ENCODE peak calls at places on chromosomes 12 and 14, in four cellular contexts. B is GM12891, Y is K562, L is GM12878. I is an unnamed sample.

GRCh38 chr12:45407967-45408743 is 192.3 kb downstream of the ANO6 start:
- DNase-seq in B (no peak), Y (no peak), L (no peak), I (no peak)

GRCh38 chr12:120356567-120357030 is 12.4 kb downstream of the MSI1 start:
- DNase-seq in B (peak; percentile 89), Y (peak; percentile 89), L (peak; percentile 17), I (peak; percentile 50)

GRCh38 chr12:76398106-76398505 is 49.9 kb upstream of the BBS10 start:
- DNase-seq in B (no peak), Y (no peak), L (no peak), I (no peak)

GRCh38 chr12:60174914-60175313 is 579.1 kb downstream of the SLC16A7 start:
- DNase-seq in B (no peak), Y (no peak), L (no peak), I (no peak)

GRCh38 chr12:108194585-108194984 is 65.5 kb downstream of the WSCD2 start:
- DNase-seq in B (no peak), Y (no peak), L (no peak), I (no peak)

GRCh38 chr12:131862600-131862993 is 31.8 kb upstream of the ULK1 start:
- DNase-seq in B (no peak), Y (peak; percentile 23), L (no peak), I (no peak)

GRCh38 chr12:89212339-89212771 is 139.9 kb downstream of the DUSP6 start:
- DNase-seq in B (no peak), Y (no peak), L (no peak), I (no peak)

GRCh38 chr12:63068857-63069442 is 82.1 kb downstream of the AVPR1A start:
- DNase-seq in B (no peak), Y (peak; percentile 69), L (no peak), I (peak; percentile 9)

GRCh38 chr12:25730489-25731349 is 177.6 kb upstream of the LMNTD1 start:
- DNase-seq in B (no peak), Y (no peak), L (no peak), I (peak; percentile 7)

GRCh38 chr12:43758247-43758727 is 303 bp downstream of the PUS7L start:
- DNase-seq in B (peak; percentile 7), Y (peak; percentile 64), L (peak; percentile 17), I (no peak)

DNA sequence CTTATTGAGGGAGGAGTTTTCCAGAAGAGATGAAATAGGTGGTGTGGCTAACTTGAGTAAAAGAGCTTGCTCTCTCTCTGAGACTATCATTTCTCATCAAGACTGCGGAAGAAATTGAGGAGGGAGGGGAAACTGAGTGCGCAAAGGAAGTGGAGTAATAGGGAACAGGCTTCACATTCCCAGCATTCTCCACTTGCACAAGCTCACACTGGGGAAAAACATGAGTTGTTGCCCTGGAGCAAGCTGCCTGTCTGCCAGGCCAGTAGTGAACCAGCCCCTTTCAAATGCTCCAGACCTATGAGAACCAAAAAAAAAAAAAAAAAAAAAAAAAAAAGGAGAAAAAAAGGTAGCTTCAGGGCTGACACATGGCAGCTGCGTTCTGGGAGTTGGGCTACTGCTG is 32.7 kb upstream of the EMP1 start:
- DNase-seq in B (no peak), Y (no peak), L (no peak), I (no peak)
- TF ChIP-seq SPI1 in B (no peak), Y (no peak), L (no peak), I (no peak)

GRCh38 chr14:100108840-100109593 is 43.8 kb downstream of the EVL start:
- DNase-seq in B (no peak), Y (no peak), L (no peak), I (no peak)
- TF ChIP-seq SPI1 in B (no peak), Y (no peak), L (no peak), I (no peak)

GRCh38 chr12:116601933-116602809 is 43.0 kb downstream of the MAP1LC3B2 start:
- DNase-seq in B (no peak), Y (no peak), L (no peak), I (no peak)
- TF ChIP-seq SPI1 in B (no peak), Y (no peak), L (no peak), I (no peak)

GRCh38 chr14:78178971-78179370 is 8.8 kb downstream of the NRXN3 start:
- DNase-seq in B (no peak), Y (no peak), L (no peak), I (no peak)

GRCh38 chr14:78184151-78184550 is 14.0 kb downstream of the NRXN3 start:
- DNase-seq in B (no peak), Y (no peak), L (no peak), I (no peak)

GRCh38 chr14:78178071-78178470 is 7.9 kb downstream of the NRXN3 start:
- DNase-seq in B (no peak), Y (no peak), L (no peak), I (no peak)

GRCh38 chr14:78181270-78181669 is 11.1 kb downstream of the NRXN3 start:
- DNase-seq in B (no peak), Y (no peak), L (no peak), I (no peak)

GRCh38 chr14:78182722-78183121 is 12.5 kb downstream of the NRXN3 start:
- DNase-seq in B (no peak), Y (no peak), L (no peak), I (no peak)
- TF ChIP-seq SPI1 in B (no peak), Y (no peak), L (no peak), I (no peak)

GRCh38 chr14:100295376-100296105 is 10.7 kb downstream of the SLC25A29 start:
- DNase-seq in B (no peak), Y (no peak), L (no peak), I (no peak)

GRCh38 chr14:100296106-100296651 is 10.1 kb downstream of the SLC25A29 start:
- DNase-seq in B (no peak), Y (no peak), L (no peak), I (peak; percentile 62)

GRCh38 chr14:100299238-100299560 is 7.0 kb downstream of the SLC25A29 start:
- DNase-seq in B (no peak), Y (no peak), L (no peak), I (no peak)

GRCh38 chr14:100298551-100299237 is 7.5 kb downstream of the SLC25A29 start:
- DNase-seq in B (no peak), Y (no peak), L (no peak), I (no peak)

GRCh38 chr14:100297320-100298300 is 8.6 kb downstream of the SLC25A29 start:
- DNase-seq in B (peak; percentile 91), Y (peak; percentile 33), L (peak; percentile 35), I (peak; percentile 89)
- TF ChIP-seq SPI1 in B (peak; percentile 99), Y (peak; percentile 99), L (peak; percentile 99), I (peak; percentile 100)

DNA sequence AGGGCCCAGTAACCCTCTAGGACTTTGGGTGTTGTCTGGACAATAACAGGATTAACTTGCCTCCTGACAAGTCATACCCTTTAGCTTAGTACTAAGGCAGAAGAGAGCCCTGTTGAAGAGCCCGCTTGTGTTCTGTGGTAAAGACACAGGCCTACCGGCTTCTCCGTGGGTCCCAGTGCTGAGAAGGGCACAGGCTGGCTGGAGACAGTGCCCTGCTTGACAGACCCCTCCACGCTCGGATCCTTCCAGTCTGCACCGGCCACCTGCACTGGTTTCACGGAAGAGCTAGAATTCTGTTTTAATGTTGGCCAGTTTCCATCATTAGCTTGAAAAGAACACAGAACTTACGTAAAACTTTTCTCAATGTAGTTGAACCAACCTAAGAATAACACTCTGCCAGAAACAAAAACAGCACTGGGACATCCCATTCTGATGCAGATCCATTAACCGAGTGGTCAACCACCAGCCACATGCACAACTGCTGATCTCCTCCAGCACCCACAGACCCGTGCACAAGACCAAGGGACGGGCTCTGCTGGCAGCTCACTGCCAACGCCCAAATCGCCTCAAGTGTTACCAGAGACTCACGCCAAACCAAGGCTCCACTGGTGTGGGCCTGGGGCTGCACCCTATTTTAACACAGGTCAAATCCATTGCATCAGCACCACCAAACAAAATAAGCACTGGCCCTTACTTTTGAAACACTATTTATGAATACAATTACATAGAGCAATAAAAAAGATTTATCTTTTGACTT is 27.1 kb downstream of the ZFYVE21 start:
- DNase-seq in B (no peak), Y (no peak), L (no peak), I (no peak)
- TF ChIP-seq SPI1 in B (no peak), Y (no peak), L (no peak), I (no peak)

GRCh38 chr12:13075114-13075471 is 28.4 kb downstream of the GSG1 start:
- DNase-seq in B (no peak), Y (no peak), L (no peak), I (no peak)

GRCh38 chr12:13075786-13076570 is 27.5 kb downstream of the GSG1 start:
- DNase-seq in B (no peak), Y (no peak), L (no peak), I (no peak)

GRCh38 chr12:13082866-13083265 is 20.6 kb downstream of the GSG1 start:
- DNase-seq in B (no peak), Y (no peak), L (no peak), I (no peak)

GRCh38 chr12:13080276-13080675 is 23.2 kb downstream of the GSG1 start:
- DNase-seq in B (no peak), Y (no peak), L (no peak), I (no peak)

GRCh38 chr12:13079440-13079906 is 24.0 kb downstream of the GSG1 start:
- DNase-seq in B (no peak), Y (no peak), L (no peak), I (no peak)
- TF ChIP-seq SPI1 in B (no peak), Y (no peak), L (no peak), I (no peak)

DNA sequence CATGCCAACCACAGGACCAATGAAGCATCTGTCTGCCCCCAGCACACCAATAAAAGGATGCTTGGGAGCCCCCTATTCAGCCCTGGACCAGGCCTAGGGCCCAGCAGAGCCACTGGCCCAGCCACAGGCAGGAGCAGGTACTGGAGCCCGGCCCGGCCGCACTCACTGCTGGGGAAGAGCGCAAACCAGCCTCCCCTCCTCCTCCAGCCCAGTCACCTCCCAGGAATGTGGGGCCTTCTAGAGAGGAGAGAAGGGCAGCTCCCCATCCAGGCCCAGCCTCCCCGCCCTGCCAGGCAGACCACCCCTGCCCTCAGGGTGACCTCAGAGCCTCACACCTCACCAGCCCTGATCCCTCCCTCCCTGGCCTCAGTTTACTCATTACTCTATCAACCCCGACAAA is 56.2 kb downstream of the CCNK start:
- DNase-seq in B (no peak), Y (no peak), L (no peak), I (no peak)
- TF ChIP-seq SPI1 in B (no peak), Y (no peak), L (no peak), I (no peak)